ENCODE peak calls at places on chromosome 13, in four cellular contexts. One of them, this sample, is unnamed.

GRCh38 chr13:30791354-30791921 is 56.1 kb downstream of the ALOX5AP start:
- DNase-seq in nephron progenitor cell: no peak
- DNase-seq in ACHN: no peak
- DNase-seq in fibroblast of pulmonary artery: no peak
- DNase-seq in this sample: no peak

GRCh38 chr13:44307844-44308243 is 65.8 kb upstream of the SERP2 start:
- DNase-seq in fibroblast of pulmonary artery: no peak
- DNase-seq in ACHN: no peak
- DNase-seq in nephron progenitor cell: no peak
- DNase-seq in this sample: no peak

GRCh38 chr13:110471833-110472162 is 89.7 kb downstream of the RAB20 start:
- DNase-seq in ACHN: peak; percentile 78
- DNase-seq in fibroblast of pulmonary artery: peak; percentile 56
- DNase-seq in nephron progenitor cell: no peak
- DNase-seq in this sample: no peak

GRCh38 chr13:43021926-43022670 is 1.3 kb upstream of the DNAJC15 start:
- DNase-seq in fibroblast of pulmonary artery: peak; percentile 57
- DNase-seq in nephron progenitor cell: no peak
- DNase-seq in ACHN: no peak
- DNase-seq in this sample: no peak

GRCh38 chr13:97194473-97194872 is 27.7 kb upstream of the MBNL2 start:
- DNase-seq in nephron progenitor cell: no peak
- DNase-seq in ACHN: peak; percentile 35
- DNase-seq in fibroblast of pulmonary artery: peak; percentile 56
- DNase-seq in this sample: no peak

GRCh38 chr13:94058821-94059360 is 420.6 kb downstream of the DCT start:
- DNase-seq in ACHN: no peak
- DNase-seq in nephron progenitor cell: no peak
- DNase-seq in fibroblast of pulmonary artery: no peak
- DNase-seq in this sample: no peak

GRCh38 chr13:46893221-46893620 is 3.6 kb downstream of the HTR2A start:
- DNase-seq in nephron progenitor cell: no peak
- DNase-seq in fibroblast of pulmonary artery: no peak
- DNase-seq in ACHN: no peak
- DNase-seq in this sample: no peak

GRCh38 chr13:87524775-87525174 is 146.4 kb upstream of the SLITRK5 start:
- DNase-seq in fibroblast of pulmonary artery: no peak
- DNase-seq in nephron progenitor cell: no peak
- DNase-seq in ACHN: no peak
- DNase-seq in this sample: no peak

GRCh38 chr13:82976499-82976898 is 905.8 kb downstream of the SLITRK1 start:
- DNase-seq in nephron progenitor cell: no peak
- DNase-seq in ACHN: no peak
- DNase-seq in fibroblast of pulmonary artery: peak; percentile 13
- DNase-seq in this sample: no peak

GRCh38 chr13:77952276-77952675 is 33.6 kb upstream of the EDNRB start:
- DNase-seq in fibroblast of pulmonary artery: no peak
- DNase-seq in nephron progenitor cell: no peak
- DNase-seq in ACHN: no peak
- DNase-seq in this sample: no peak

GRCh38 chr13:39317284-39317683 is 279.0 kb downstream of the NHLRC3 start:
- DNase-seq in fibroblast of pulmonary artery: peak; percentile 70
- DNase-seq in nephron progenitor cell: no peak
- DNase-seq in ACHN: no peak
- DNase-seq in this sample: no peak

GRCh38 chr13:95137096-95137495 is 164.2 kb downstream of the ABCC4 start:
- DNase-seq in ACHN: no peak
- DNase-seq in nephron progenitor cell: no peak
- DNase-seq in fibroblast of pulmonary artery: no peak
- DNase-seq in this sample: no peak

GRCh38 chr13:79392882-79393563 is 13.0 kb downstream of the RBM26 start:
- DNase-seq in nephron progenitor cell: no peak
- DNase-seq in ACHN: peak; percentile 39
- DNase-seq in fibroblast of pulmonary artery: no peak
- DNase-seq in this sample: no peak

GRCh38 chr13:54029226-54029625 is 1000.6 kb downstream of the OLFM4 start:
- DNase-seq in fibroblast of pulmonary artery: no peak
- DNase-seq in nephron progenitor cell: no peak
- DNase-seq in ACHN: peak; percentile 95
- DNase-seq in this sample: no peak

GRCh38 chr13:98155475-98156111 is 12.7 kb downstream of the FARP1 start:
- DNase-seq in fibroblast of pulmonary artery: peak; percentile 81
- DNase-seq in nephron progenitor cell: no peak
- DNase-seq in ACHN: no peak
- DNase-seq in this sample: no peak

GRCh38 chr13:51675385-51675784 is 91.1 kb downstream of the WDFY2 start:
- DNase-seq in fibroblast of pulmonary artery: no peak
- DNase-seq in nephron progenitor cell: no peak
- DNase-seq in ACHN: no peak
- DNase-seq in this sample: no peak

GRCh38 chr13:23372264-23372905 is 61.1 kb downstream of the SACS start:
- DNase-seq in fibroblast of pulmonary artery: peak; percentile 82
- DNase-seq in ACHN: no peak
- DNase-seq in nephron progenitor cell: no peak
- DNase-seq in this sample: no peak

GRCh38 chr13:97136418-97136817 is 85.7 kb upstream of the MBNL2 start:
- DNase-seq in fibroblast of pulmonary artery: no peak
- DNase-seq in ACHN: no peak
- DNase-seq in nephron progenitor cell: no peak
- DNase-seq in this sample: no peak

GRCh38 chr13:62356977-62357376 is 941.3 kb upstream of the PCDH20 start:
- DNase-seq in ACHN: no peak
- DNase-seq in nephron progenitor cell: no peak
- DNase-seq in fibroblast of pulmonary artery: no peak
- DNase-seq in this sample: no peak

GRCh38 chr13:52851153-52851962 is 2.9 kb upstream of the PCDH8 start:
- DNase-seq in ACHN: no peak
- DNase-seq in nephron progenitor cell: peak; percentile 56
- DNase-seq in fibroblast of pulmonary artery: peak; percentile 19
- DNase-seq in this sample: no peak

GRCh38 chr13:41613984-41614581 is 156.7 kb downstream of the RGCC start:
- DNase-seq in ACHN: no peak
- DNase-seq in fibroblast of pulmonary artery: peak; percentile 97
- DNase-seq in nephron progenitor cell: no peak
- DNase-seq in this sample: no peak

GRCh38 chr13:25432686-25433085 is 60.9 kb downstream of the ATP8A2 start:
- DNase-seq in fibroblast of pulmonary artery: no peak
- DNase-seq in nephron progenitor cell: no peak
- DNase-seq in ACHN: no peak
- DNase-seq in this sample: no peak

GRCh38 chr13:40342461-40342860 is 324.0 kb downstream of the FOXO1 start:
- DNase-seq in nephron progenitor cell: no peak
- DNase-seq in fibroblast of pulmonary artery: no peak
- DNase-seq in ACHN: no peak
- DNase-seq in this sample: no peak

GRCh38 chr13:99982021-99982740 is 597 bp downstream of the ZIC2 start:
- DNase-seq in ACHN: peak; percentile 36
- DNase-seq in fibroblast of pulmonary artery: no peak
- DNase-seq in nephron progenitor cell: peak; percentile 61
- DNase-seq in this sample: no peak

GRCh38 chr13:101614491-101614890 is 162.0 kb downstream of the ITGBL1 start:
- DNase-seq in ACHN: no peak
- DNase-seq in fibroblast of pulmonary artery: no peak
- DNase-seq in nephron progenitor cell: no peak
- DNase-seq in this sample: no peak

GRCh38 chr13:81048026-81048461 is 707.1 kb upstream of the SPRY2 start:
- DNase-seq in fibroblast of pulmonary artery: no peak
- DNase-seq in nephron progenitor cell: no peak
- DNase-seq in ACHN: no peak
- DNase-seq in this sample: no peak

GRCh38 chr13:110162053-110162452 is 144.9 kb downstream of the COL4A1 start:
- DNase-seq in ACHN: no peak
- DNase-seq in fibroblast of pulmonary artery: no peak
- DNase-seq in nephron progenitor cell: no peak
- DNase-seq in this sample: no peak

GRCh38 chr13:110616103-110617101 is 1.1 kb downstream of the NAXD start:
- DNase-seq in nephron progenitor cell: no peak
- DNase-seq in fibroblast of pulmonary artery: peak; percentile 38
- DNase-seq in ACHN: peak; percentile 40
- DNase-seq in this sample: no peak

GRCh38 chr13:27921961-27922910 is 2.4 kb downstream of the PDX1 start:
- DNase-seq in ACHN: no peak
- DNase-seq in fibroblast of pulmonary artery: no peak
- DNase-seq in nephron progenitor cell: no peak
- DNase-seq in this sample: no peak

GRCh38 chr13:50969691-50970090 is 60.1 kb downstream of the RNASEH2B start:
- DNase-seq in nephron progenitor cell: peak; percentile 18
- DNase-seq in ACHN: no peak
- DNase-seq in fibroblast of pulmonary artery: peak; percentile 6
- DNase-seq in this sample: no peak

GRCh38 chr13:51118809-51119431 is 7.8 kb upstream of the C13orf42 start:
- DNase-seq in nephron progenitor cell: no peak
- DNase-seq in fibroblast of pulmonary artery: no peak
- DNase-seq in ACHN: no peak
- DNase-seq in this sample: no peak

GRCh38 chr13:51849145-51850101 is 4.4 kb upstream of the TMEM272 start:
- DNase-seq in nephron progenitor cell: peak; percentile 60
- DNase-seq in ACHN: peak; percentile 8
- DNase-seq in fibroblast of pulmonary artery: peak; percentile 20
- DNase-seq in this sample: no peak

GRCh38 chr13:73939071-73939380 is 195.2 kb downstream of the KLF12 start:
- DNase-seq in nephron progenitor cell: no peak
- DNase-seq in fibroblast of pulmonary artery: no peak
- DNase-seq in ACHN: no peak
- DNase-seq in this sample: no peak

GRCh38 chr13:43572601-43573360 is 214.0 kb downstream of the ENOX1 start:
- DNase-seq in nephron progenitor cell: no peak
- DNase-seq in ACHN: no peak
- DNase-seq in fibroblast of pulmonary artery: peak; percentile 17
- DNase-seq in this sample: no peak

GRCh38 chr13:29359181-29359580 is 236.3 kb downstream of the SLC7A1 start:
- DNase-seq in fibroblast of pulmonary artery: no peak
- DNase-seq in nephron progenitor cell: no peak
- DNase-seq in ACHN: no peak
- DNase-seq in this sample: no peak

GRCh38 chr13:21999666-22000065 is 328.8 kb downstream of the FGF9 start:
- DNase-seq in nephron progenitor cell: no peak
- DNase-seq in ACHN: no peak
- DNase-seq in fibroblast of pulmonary artery: no peak
- DNase-seq in this sample: no peak

GRCh38 chr13:26007261-26007765 is 44.5 kb downstream of the SHISA2 start:
- DNase-seq in ACHN: no peak
- DNase-seq in nephron progenitor cell: no peak
- DNase-seq in fibroblast of pulmonary artery: no peak
- DNase-seq in this sample: no peak

GRCh38 chr13:111639196-111639705 is 318.8 kb downstream of the TEX29 start:
- DNase-seq in fibroblast of pulmonary artery: no peak
- DNase-seq in nephron progenitor cell: no peak
- DNase-seq in ACHN: no peak
- DNase-seq in this sample: no peak

GRCh38 chr13:67353031-67353430 is 122.9 kb upstream of the PCDH9 start:
- DNase-seq in fibroblast of pulmonary artery: no peak
- DNase-seq in ACHN: no peak
- DNase-seq in nephron progenitor cell: no peak
- DNase-seq in this sample: no peak

This sample was measured in chondrocyte.